ENCODE peak calls at places on chromosomes 13 and 19, in eight cellular contexts. One of them, this sample, is unnamed.

GRCh38 chr13:113742000-113742441 is 17.0 kb upstream of the TMEM255B start:
- DNase-seq in HepG2: peak; percentile 95
- DNase-seq in HCT116: peak; percentile 19
- DNase-seq in endothelial cell of umbilical vein: no peak
- DNase-seq in H1: no peak
- DNase-seq in GM12878: no peak
- DNase-seq in A549: no peak
- DNase-seq in K562: peak; percentile 45
- DNase-seq in this sample: peak; percentile 98

GRCh38 chr19:2636897-2637683 is 65.4 kb downstream of the GNG7 start:
- DNase-seq in HCT116: no peak
- DNase-seq in endothelial cell of umbilical vein: peak; percentile 43
- DNase-seq in H1: no peak
- DNase-seq in A549: peak; percentile 67
- DNase-seq in HepG2: peak; percentile 34
- DNase-seq in GM12878: no peak
- DNase-seq in K562: peak; percentile 87
- DNase-seq in this sample: peak; percentile 61

GRCh38 chr19:36420961-36421748 is 2.7 kb upstream of the ZFP82 start:
- DNase-seq in HCT116: no peak
- DNase-seq in endothelial cell of umbilical vein: peak; percentile 33
- DNase-seq in HepG2: no peak
- DNase-seq in GM12878: no peak
- DNase-seq in K562: no peak
- DNase-seq in A549: no peak
- DNase-seq in H1: no peak
- DNase-seq in this sample: no peak

GRCh38 chr13:19998960-19999359 is 40.4 kb downstream of the ZMYM2 start:
- DNase-seq in H1: no peak
- DNase-seq in A549: no peak
- DNase-seq in HepG2: no peak
- DNase-seq in endothelial cell of umbilical vein: no peak
- DNase-seq in HCT116: no peak
- DNase-seq in K562: no peak
- DNase-seq in GM12878: no peak
- DNase-seq in this sample: no peak

GRCh38 chr19:56291857-56292256 is 19.3 kb downstream of the EDDM13 start:
- DNase-seq in HepG2: no peak
- DNase-seq in K562: no peak
- DNase-seq in H1: no peak
- DNase-seq in HCT116: no peak
- DNase-seq in endothelial cell of umbilical vein: no peak
- DNase-seq in GM12878: no peak
- DNase-seq in A549: no peak
- DNase-seq in this sample: no peak

GRCh38 chr19:52946322-52947310 is 16.1 kb downstream of the ZNF816 start:
- DNase-seq in HCT116: no peak
- DNase-seq in HepG2: no peak
- DNase-seq in endothelial cell of umbilical vein: peak; percentile 15
- DNase-seq in K562: peak; percentile 23
- DNase-seq in GM12878: no peak
- DNase-seq in A549: no peak
- DNase-seq in H1: peak; percentile 89
- DNase-seq in this sample: no peak

GRCh38 chr19:20182232-20182785 is 15.3 kb downstream of the ZNF486 start:
- DNase-seq in endothelial cell of umbilical vein: no peak
- DNase-seq in A549: no peak
- DNase-seq in HepG2: no peak
- DNase-seq in HCT116: no peak
- DNase-seq in K562: no peak
- DNase-seq in GM12878: no peak
- DNase-seq in H1: no peak
- DNase-seq in this sample: no peak

GRCh38 chr13:76425930-76426329 is 460.3 kb downstream of the KCTD12 start:
- DNase-seq in GM12878: no peak
- DNase-seq in HepG2: no peak
- DNase-seq in A549: no peak
- DNase-seq in HCT116: no peak
- DNase-seq in K562: no peak
- DNase-seq in H1: no peak
- DNase-seq in endothelial cell of umbilical vein: peak; percentile 78
- DNase-seq in this sample: no peak

GRCh38 chr19:3039641-3040077 is 10.6 kb upstream of the TLE2 start:
- DNase-seq in A549: no peak
- DNase-seq in GM12878: no peak
- DNase-seq in HCT116: peak; percentile 59
- DNase-seq in K562: no peak
- DNase-seq in HepG2: peak; percentile 59
- DNase-seq in endothelial cell of umbilical vein: no peak
- DNase-seq in H1: no peak
- DNase-seq in this sample: no peak

GRCh38 chr13:113327766-113328391 is 30.8 kb downstream of the LAMP1 start:
- DNase-seq in HCT116: no peak
- DNase-seq in K562: no peak
- DNase-seq in A549: no peak
- DNase-seq in H1: no peak
- DNase-seq in HepG2: no peak
- DNase-seq in endothelial cell of umbilical vein: no peak
- DNase-seq in GM12878: no peak
- DNase-seq in this sample: peak; percentile 62

GRCh38 chr13:93966267-93966936 is 513.1 kb downstream of the DCT start:
- DNase-seq in endothelial cell of umbilical vein: no peak
- DNase-seq in K562: no peak
- DNase-seq in HepG2: peak; percentile 88
- DNase-seq in GM12878: no peak
- DNase-seq in HCT116: no peak
- DNase-seq in A549: no peak
- DNase-seq in H1: no peak
- DNase-seq in this sample: no peak
- TF ChIP-seq MAX in endothelial cell of umbilical vein: no peak
- TF ChIP-seq MAX in K562: no peak
- TF ChIP-seq MAX in HepG2: no peak
- TF ChIP-seq MAX in GM12878: no peak
- TF ChIP-seq MAX in HCT116: no peak
- TF ChIP-seq MAX in A549: no peak
- TF ChIP-seq MAX in H1: no peak
- TF ChIP-seq MAX in this sample: no peak

GRCh38 chr19:48203794-48204628 is 33.5 kb downstream of the ZSWIM9 start:
- DNase-seq in endothelial cell of umbilical vein: peak; percentile 98
- DNase-seq in HCT116: peak; percentile 95
- DNase-seq in K562: peak; percentile 95
- DNase-seq in H1: peak; percentile 96
- DNase-seq in HepG2: peak; percentile 95
- DNase-seq in GM12878: peak; percentile 91
- DNase-seq in A549: peak; percentile 98
- DNase-seq in this sample: peak; percentile 100
- TF ChIP-seq POLR2A in endothelial cell of umbilical vein: peak; percentile 38
- TF ChIP-seq POLR2A in HCT116: peak; percentile 80
- TF ChIP-seq POLR2A in K562: peak; percentile 84
- TF ChIP-seq POLR2A in H1: peak; percentile 63
- TF ChIP-seq POLR2A in HepG2: peak; percentile 64
- TF ChIP-seq POLR2A in GM12878: peak; percentile 92
- TF ChIP-seq POLR2A in A549: peak; percentile 81
- TF ChIP-seq POLR2A in this sample: peak; percentile 97

GRCh38 chr19:47107953-47108746 is 5.4 kb downstream of the ZC3H4 start:
- DNase-seq in K562: peak; percentile 10
- DNase-seq in HCT116: no peak
- DNase-seq in endothelial cell of umbilical vein: peak; percentile 18
- DNase-seq in H1: no peak
- DNase-seq in HepG2: no peak
- DNase-seq in GM12878: no peak
- DNase-seq in A549: no peak
- DNase-seq in this sample: peak; percentile 40
- H3K4me3 ChIP-seq in K562: peak overlapping the region; percentile 10
- H3K4me3 ChIP-seq in HCT116: no peak overlapping the region
- H3K4me3 ChIP-seq in endothelial cell of umbilical vein: no peak overlapping the region
- H3K4me3 ChIP-seq in H1: no peak overlapping the region
- H3K4me3 ChIP-seq in HepG2: no peak overlapping the region
- H3K4me3 ChIP-seq in GM12878: peak overlapping the region; percentile 98
- H3K4me3 ChIP-seq in A549: no peak overlapping the region
- H3K4me3 ChIP-seq in this sample: no peak overlapping the region

DNA sequence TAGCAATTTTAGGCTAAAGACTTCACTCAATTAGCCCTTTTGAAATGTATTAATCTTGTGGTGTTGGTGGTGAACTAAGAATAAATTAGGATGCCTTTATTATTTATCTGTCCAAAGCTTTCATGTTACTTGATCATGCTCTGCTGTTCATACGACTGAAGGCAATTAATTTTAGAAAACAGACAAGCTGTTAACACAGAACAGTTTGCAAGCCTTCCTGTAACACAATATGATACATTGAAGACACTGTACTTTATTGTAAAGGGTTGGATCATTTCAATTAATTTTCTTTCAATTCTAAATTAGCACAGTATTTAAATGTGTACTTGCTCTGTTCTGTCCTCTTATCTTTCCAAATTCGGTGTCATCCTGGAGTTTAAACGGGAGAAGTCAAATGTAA is 794.3 kb upstream of the MIR17HG start:
- DNase-seq in A549: no peak
- DNase-seq in endothelial cell of umbilical vein: no peak
- DNase-seq in HCT116: no peak
- DNase-seq in K562: no peak
- DNase-seq in HepG2: no peak
- DNase-seq in H1: no peak
- DNase-seq in GM12878: no peak
- DNase-seq in this sample: no peak
- TF ChIP-seq MAX in A549: no peak
- TF ChIP-seq MAX in endothelial cell of umbilical vein: no peak
- TF ChIP-seq MAX in HCT116: no peak
- TF ChIP-seq MAX in K562: no peak
- TF ChIP-seq MAX in HepG2: no peak
- TF ChIP-seq MAX in H1: no peak
- TF ChIP-seq MAX in GM12878: no peak
- TF ChIP-seq MAX in this sample: no peak

GRCh38 chr13:44396295-44396962 is 22.8 kb downstream of the SERP2 start:
- DNase-seq in K562: no peak
- DNase-seq in A549: no peak
- DNase-seq in HCT116: no peak
- DNase-seq in endothelial cell of umbilical vein: no peak
- DNase-seq in GM12878: no peak
- DNase-seq in H1: no peak
- DNase-seq in HepG2: no peak
- DNase-seq in this sample: no peak

GRCh38 chr13:44396963-44397580 is 23.4 kb downstream of the SERP2 start:
- DNase-seq in HepG2: no peak
- DNase-seq in A549: no peak
- DNase-seq in GM12878: no peak
- DNase-seq in endothelial cell of umbilical vein: no peak
- DNase-seq in HCT116: no peak
- DNase-seq in K562: peak; percentile 23
- DNase-seq in H1: no peak
- DNase-seq in this sample: no peak

GRCh38 chr13:44398606-44399005 is 25.0 kb downstream of the SERP2 start:
- DNase-seq in HepG2: no peak
- DNase-seq in HCT116: no peak
- DNase-seq in K562: no peak
- DNase-seq in GM12878: no peak
- DNase-seq in H1: no peak
- DNase-seq in endothelial cell of umbilical vein: no peak
- DNase-seq in A549: no peak
- DNase-seq in this sample: no peak

GRCh38 chr13:44399045-44399444 is 25.4 kb downstream of the SERP2 start:
- DNase-seq in endothelial cell of umbilical vein: no peak
- DNase-seq in HCT116: no peak
- DNase-seq in HepG2: no peak
- DNase-seq in H1: no peak
- DNase-seq in GM12878: no peak
- DNase-seq in K562: no peak
- DNase-seq in A549: no peak
- DNase-seq in this sample: no peak

GRCh38 chr13:44397766-44398223 is 24.2 kb downstream of the SERP2 start:
- DNase-seq in endothelial cell of umbilical vein: no peak
- DNase-seq in H1: no peak
- DNase-seq in HCT116: no peak
- DNase-seq in GM12878: no peak
- DNase-seq in HepG2: no peak
- DNase-seq in A549: no peak
- DNase-seq in K562: peak; percentile 53
- DNase-seq in this sample: no peak
- TF ChIP-seq POLR2A in endothelial cell of umbilical vein: no peak
- TF ChIP-seq POLR2A in H1: no peak
- TF ChIP-seq POLR2A in HCT116: no peak
- TF ChIP-seq POLR2A in GM12878: no peak
- TF ChIP-seq POLR2A in HepG2: no peak
- TF ChIP-seq POLR2A in A549: no peak
- TF ChIP-seq POLR2A in K562: no peak
- TF ChIP-seq POLR2A in this sample: no peak